ENCODE peak calls at places on chromosomes 13 and 19, in four cellular contexts. Y, Z, U and D are unnamed samples.

GRCh38 chr13:114304346-114305034 is 9.8 kb upstream of the CHAMP1 start:
- DNase-seq in Y (no peak), Z (no peak), U (no peak), D (no peak)

GRCh38 chr19:42198676-42199439 is 18.6 kb downstream of the DEDD2 start:
- DNase-seq in Y (no peak), Z (no peak), U (no peak), D (no peak)

GRCh38 chr13:113431171-113431570 is 22.1 kb downstream of the ADPRHL1 start:
- DNase-seq in Y (no peak), Z (no peak), U (no peak), D (no peak)

GRCh38 chr19:44782729-44783128 is 5.0 kb downstream of the CBLC start:
- DNase-seq in Y (no peak), Z (no peak), U (no peak), D (no peak)

GRCh38 chr13:26155568-26155967 is 66.5 kb downstream of the RNF6 start:
- DNase-seq in Y (no peak), Z (no peak), U (no peak), D (no peak)

GRCh38 chr19:39398297-39398864 is 7.2 kb downstream of the MED29 start:
- DNase-seq in Y (peak; percentile 48), Z (peak; percentile 75), U (peak; percentile 89), D (peak; percentile 83)

GRCh38 chr13:32443111-32443510 is 15.2 kb upstream of the N4BP2L1 start:
- DNase-seq in Y (no peak), Z (peak; percentile 17), U (peak; percentile 19), D (no peak)

GRCh38 chr19:34172661-34173144 is 399 bp downstream of the LSM14A start:
- DNase-seq in Y (no peak), Z (no peak), U (no peak), D (no peak)

GRCh38 chr19:33758541-33759013 is 38.1 kb upstream of the KCTD15 start:
- DNase-seq in Y (no peak), Z (no peak), U (no peak), D (no peak)

GRCh38 chr13:104461049-104461448 is 1394.8 kb upstream of the SLC10A2 start:
- DNase-seq in Y (no peak), Z (no peak), U (no peak), D (no peak)

GRCh38 chr19:4393947-4394590 is 6.3 kb downstream of the SH3GL1 start:
- DNase-seq in Y (no peak), Z (peak; percentile 71), U (peak; percentile 76), D (no peak)

GRCh38 chr13:108226184-108226583 is 8.0 kb downstream of the ABHD13 start:
- DNase-seq in Y (no peak), Z (no peak), U (no peak), D (no peak)

GRCh38 chr13:41199526-41199925 is 5.2 kb upstream of the KBTBD7 start:
- DNase-seq in Y (no peak), Z (no peak), U (no peak), D (no peak)

GRCh38 chr19:588093-588742 is 1.5 kb upstream of the HCN2 start:
- DNase-seq in Y (no peak), Z (peak; percentile 86), U (peak; percentile 76), D (peak; percentile 88)

GRCh38 chr13:86569974-86570373 is 770.8 kb upstream of the SLITRK6 start:
- DNase-seq in Y (no peak), Z (no peak), U (no peak), D (no peak)

GRCh38 chr13:22055259-22055658 is 384.4 kb downstream of the FGF9 start:
- DNase-seq in Y (no peak), Z (no peak), U (no peak), D (no peak)

DNA sequence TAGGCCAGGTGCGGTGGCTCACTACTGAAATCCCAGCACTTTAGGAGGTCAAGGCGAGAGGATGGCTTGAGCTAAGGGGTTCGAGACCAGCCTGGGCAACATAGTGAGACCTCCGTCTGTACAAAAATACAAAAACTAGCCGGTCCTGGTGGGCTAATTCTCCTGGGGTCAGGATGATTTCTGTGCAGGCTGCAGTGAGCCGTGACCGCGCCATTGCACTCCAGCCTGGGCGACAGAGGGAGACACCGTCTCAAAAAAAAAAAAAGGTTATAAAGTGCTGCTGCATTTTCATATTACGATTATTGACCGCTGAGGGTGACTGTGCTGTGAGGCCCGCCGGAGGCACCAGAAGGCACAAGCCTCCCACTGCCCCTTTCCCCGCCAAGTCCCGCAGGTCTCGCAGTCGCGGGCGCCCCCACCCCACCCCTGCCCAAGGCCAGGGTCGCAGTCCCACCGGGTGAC is 477 bp upstream of the PLEKHF1 start:
- DNase-seq in Y (no peak), Z (no peak), U (no peak), D (no peak)
- TF ChIP-seq CTCF in Y (no peak), Z (no peak), U (no peak), D (no peak)

DNA sequence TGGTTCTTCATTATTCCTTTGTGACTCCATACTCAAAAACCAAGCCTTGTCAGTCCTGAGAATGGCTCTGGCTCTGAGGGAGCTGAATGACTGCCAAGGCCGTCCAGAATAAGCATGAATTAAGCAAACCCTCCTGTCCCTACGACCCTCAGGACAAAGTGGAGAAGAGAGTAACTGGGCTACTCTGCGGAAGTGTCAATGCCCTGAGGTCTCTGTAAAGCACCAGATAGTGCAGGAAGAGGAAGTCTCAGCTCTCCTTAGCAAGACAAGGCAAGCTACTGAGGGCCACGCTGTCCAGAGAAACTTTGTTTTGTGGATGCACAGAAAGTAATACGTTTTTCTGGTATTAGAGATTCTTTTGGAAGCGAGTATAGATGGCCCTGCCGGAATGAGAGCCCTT is 94.1 kb downstream of the RNASEH2B start:
- DNase-seq in Y (no peak), Z (no peak), U (no peak), D (no peak)
- TF ChIP-seq CTCF in Y (no peak), Z (no peak), U (no peak), D (no peak)

GRCh38 chr19:18152817-18153554 is at the start of gene PIK3R2:
- DNase-seq in Y (peak; percentile 100), Z (peak; percentile 99), U (peak; percentile 96), D (peak; percentile 97)
- TF ChIP-seq CTCF in Y (no peak), Z (no peak), U (no peak), D (peak; percentile 17)

DNA sequence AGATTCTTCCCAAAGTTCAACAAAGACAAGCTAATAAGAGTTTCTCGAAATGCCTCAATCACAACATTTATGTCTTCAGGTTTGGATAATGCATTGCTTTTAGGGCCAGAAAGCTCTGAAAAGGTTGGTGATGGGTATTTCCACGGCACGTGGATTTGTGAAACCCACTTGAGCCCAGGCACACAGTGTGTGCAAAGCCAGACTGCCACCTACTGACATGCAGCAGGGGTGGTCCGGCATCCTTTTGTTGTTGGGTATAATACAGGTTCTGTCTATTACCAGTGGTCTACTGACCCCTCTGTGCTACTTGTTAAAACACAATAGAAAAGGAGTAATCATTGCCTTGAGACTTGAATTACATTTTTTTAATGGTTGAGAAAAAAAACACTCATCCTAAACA is 225.6 kb downstream of the RAP2A start:
- DNase-seq in Y (no peak), Z (peak; percentile 59), U (peak; percentile 11), D (no peak)
- TF ChIP-seq CTCF in Y (no peak), Z (peak; percentile 52), U (peak; percentile 37), D (peak; percentile 15)

GRCh38 chr13:78675112-78675511 is 16.2 kb upstream of the OBI1 start:
- DNase-seq in Y (no peak), Z (no peak), U (no peak), D (no peak)
- TF ChIP-seq CTCF in Y (no peak), Z (no peak), U (no peak), D (no peak)

DNA sequence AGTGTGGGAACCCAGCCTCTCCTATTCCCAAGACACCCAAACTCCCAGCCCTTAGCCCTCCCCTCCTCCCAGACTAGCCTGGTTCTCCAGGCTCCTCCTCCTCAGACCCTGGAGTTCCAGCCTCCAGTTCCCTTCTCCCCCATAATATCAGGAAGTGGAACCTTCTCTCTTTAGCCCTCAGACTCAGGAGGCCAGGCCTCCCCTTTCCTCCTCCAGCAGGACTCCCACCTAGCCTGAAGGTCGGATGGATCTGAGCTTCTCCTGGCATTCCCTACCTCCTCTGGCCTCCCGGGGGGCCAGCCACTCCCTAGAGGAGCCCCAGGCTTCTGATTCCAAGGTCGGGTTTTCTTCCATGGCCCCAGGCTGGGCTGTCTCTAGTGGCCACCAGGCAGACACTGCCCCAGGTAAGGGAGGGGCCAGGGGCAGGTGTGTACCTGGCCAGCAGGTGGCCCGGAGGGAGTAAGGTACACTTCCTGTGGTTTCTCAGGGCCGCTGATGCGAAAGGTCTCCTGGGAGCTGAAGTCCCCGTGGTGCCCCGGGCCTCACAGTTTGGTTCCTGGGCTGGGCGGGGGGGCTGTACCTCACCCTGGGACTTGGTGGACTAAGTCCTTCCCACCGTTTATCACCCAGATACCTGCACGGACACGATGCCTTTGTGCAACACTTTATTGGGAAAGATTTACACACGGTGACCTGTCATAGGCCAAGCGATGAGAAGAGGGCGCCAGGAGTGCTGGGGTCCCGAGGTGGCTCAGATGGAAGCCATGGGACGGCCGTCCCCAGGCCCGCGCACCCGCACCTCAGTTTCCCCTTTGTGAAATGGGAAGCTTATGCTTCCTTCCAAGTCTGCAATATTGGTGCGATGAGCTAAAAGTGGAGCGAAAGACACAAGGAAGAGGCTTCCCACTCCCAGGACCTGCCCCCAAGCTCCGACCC is at the start of gene TMC4:
- DNase-seq in Y (no peak), Z (peak; percentile 62), U (peak; percentile 24), D (no peak)
- TF ChIP-seq CTCF in Y (no peak), Z (no peak), U (no peak), D (peak; percentile 50)

DNA sequence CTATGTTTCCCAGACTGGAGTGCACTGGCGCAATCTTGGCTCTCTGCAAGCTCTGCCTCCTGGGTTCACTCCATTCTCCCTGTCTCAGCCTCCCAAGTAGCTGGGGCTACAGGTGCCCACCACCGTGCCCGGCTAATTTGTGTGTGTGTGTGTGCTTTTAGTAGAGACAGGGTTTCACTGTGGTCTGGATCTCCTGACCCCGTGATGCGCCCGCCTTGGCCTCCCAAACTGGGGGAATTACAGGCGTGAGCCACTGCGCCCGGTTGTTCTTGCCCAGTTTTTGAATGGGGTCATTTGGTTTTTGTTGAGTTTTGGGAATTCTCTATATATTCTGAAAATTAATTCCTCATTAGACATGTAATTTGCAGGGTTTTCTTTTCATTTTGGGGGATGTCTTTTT is 238.4 kb upstream of the PRR20A start:
- DNase-seq in Y (no peak), Z (no peak), U (no peak), D (no peak)
- TF ChIP-seq CTCF in Y (no peak), Z (no peak), U (no peak), D (no peak)

GRCh38 chr13:69319659-69320058 is 788.0 kb upstream of the ATXN8OS start:
- DNase-seq in Y (no peak), Z (no peak), U (no peak), D (no peak)

GRCh38 chr13:69324109-69324886 is 783.3 kb upstream of the ATXN8OS start:
- DNase-seq in Y (no peak), Z (no peak), U (no peak), D (no peak)
- TF ChIP-seq CTCF in Y (no peak), Z (no peak), U (no peak), D (no peak)